ENCODE peak calls at places on chromosomes 2 and 18, in five cellular contexts. A, H, B, M and G are unnamed samples.

GRCh38 chr2:156340818-156341481 is 8.4 kb upstream of the NR4A2 start:
- DNase-seq in H (peak), A (peak), B (no peak), M (peak), G (no peak)

GRCh38 chr2:209316141-209316540 is 107.7 kb upstream of the MAP2 start:
- DNase-seq in B (no peak), A (no peak), M (no peak), H (no peak), G (no peak)

GRCh38 chr2:70596739-70597138 is 43.1 kb upstream of the TGFA start:
- DNase-seq in M (peak), B (no peak), H (no peak), A (no peak), G (no peak)

GRCh38 chr2:71796174-71796592 is 342.8 kb downstream of the DYSF start:
- DNase-seq in H (no peak), M (no peak), B (no peak), A (peak), G (peak)

GRCh38 chr2:19878268-19879046 is 23.3 kb downstream of the TTC32 start:
- DNase-seq in H (no peak), B (no peak), A (no peak), M (no peak), G (no peak)

GRCh38 chr18:68467966-68468365 is 246.9 kb downstream of the TMX3 start:
- DNase-seq in B (no peak), M (no peak), H (no peak), A (no peak), G (no peak)

GRCh38 chr2:58638256-58638795 is 397.2 kb upstream of the FANCL start:
- DNase-seq in A (no peak), H (no peak), M (no peak), B (no peak), G (no peak)

GRCh38 chr2:127695491-127696472 is 5.5 kb upstream of the SFT2D3 start:
- DNase-seq in H (peak), M (peak), A (peak), B (peak), G (no peak)

GRCh38 chr2:28071221-28071620 is 180.7 kb downstream of the BABAM2 start:
- DNase-seq in H (no peak), M (no peak), B (no peak), A (no peak), G (no peak)

GRCh38 chr18:79873449-79874110 is 75.8 kb downstream of the KCNG2 start:
- DNase-seq in B (no peak), H (no peak), A (no peak), M (no peak), G (peak)

GRCh38 chr18:22344908-22345670 is 72.6 kb downstream of the CTAGE1 start:
- DNase-seq in A (no peak), B (no peak), H (no peak), M (peak), G (no peak)

GRCh38 chr2:54741250-54741649 is 17.8 kb downstream of the EML6 start:
- DNase-seq in M (no peak), A (peak), B (no peak), H (no peak), G (no peak)

GRCh38 chr2:104664672-104665071 is 189.2 kb upstream of the POU3F3 start:
- DNase-seq in B (no peak), H (no peak), M (no peak), A (no peak), G (no peak)

GRCh38 chr2:11175293-11175795 is 20.1 kb downstream of the SLC66A3 start:
- DNase-seq in A (peak), M (peak), H (no peak), B (no peak), G (peak)

GRCh38 chr18:53629356-53629755 is 595.1 kb downstream of the MBD2 start:
- DNase-seq in M (no peak), B (no peak), A (no peak), H (no peak), G (no peak)

GRCh38 chr2:26412091-26412673 is 10.5 kb downstream of the DRC1 start:
- DNase-seq in B (no peak), M (peak), H (peak), A (no peak), G (no peak)

GRCh38 chr2:216134958-216135541 is 25.9 kb downstream of the XRCC5 start:
- DNase-seq in H (no peak), M (no peak), A (no peak), B (no peak), G (no peak)

GRCh38 chr2:69453475-69454129 is 16.4 kb upstream of the NFU1 start:
- DNase-seq in A (no peak), H (no peak), B (no peak), M (no peak), G (no peak)

GRCh38 chr2:231360401-231360800 is 35.1 kb upstream of the B3GNT7 start:
- DNase-seq in B (no peak), A (no peak), M (no peak), H (no peak), G (no peak)

GRCh38 chr18:49023938-49024341 is 73.2 kb upstream of the SMAD7 start:
- DNase-seq in M (no peak), H (no peak), A (no peak), B (no peak), G (peak)

GRCh38 chr2:53867169-53867568 is 7.4 kb upstream of the GPR75 start:
- DNase-seq in A (no peak), H (no peak), M (no peak), B (no peak), G (no peak)

GRCh38 chr2:77479895-77480294 is 42.3 kb downstream of the LRRTM4 start:
- DNase-seq in B (no peak), M (no peak), A (no peak), H (no peak), G (no peak)

GRCh38 chr2:51293566-51294200 is 261.8 kb upstream of the NRXN1 start:
- DNase-seq in A (no peak), H (no peak), B (no peak), M (no peak), G (no peak)

GRCh38 chr2:29726976-29727375 is 194.4 kb downstream of the ALK start:
- DNase-seq in A (no peak), H (no peak), B (no peak), M (no peak), G (no peak)
- TF ChIP-seq POLR2A in A (no peak), H (no peak), B (no peak), M (no peak), G (no peak)

GRCh38 chr2:235418918-235419317 is 74.9 kb upstream of the AGAP1 start:
- DNase-seq in A (no peak), H (no peak), M (no peak), B (no peak), G (no peak)

GRCh38 chr2:235419996-235420395 is 73.8 kb upstream of the AGAP1 start:
- DNase-seq in M (no peak), A (no peak), B (no peak), H (no peak), G (no peak)

GRCh38 chr2:235416816-235417499 is 76.9 kb upstream of the AGAP1 start:
- DNase-seq in A (peak), H (peak), M (no peak), B (no peak), G (no peak)

GRCh38 chr2:235421618-235422017 is 72.2 kb upstream of the AGAP1 start:
- DNase-seq in H (no peak), B (no peak), M (no peak), A (no peak), G (no peak)
- H3K4me3 ChIP-seq in H (no peak), B (no peak), M (no peak), A (no peak), G (no peak)

GRCh38 chr2:134379722-134380121 is 125.8 kb downstream of the MGAT5 start:
- DNase-seq in H (no peak), B (no peak), A (no peak), M (no peak), G (no peak)

GRCh38 chr2:134377730-134378129 is 123.9 kb downstream of the MGAT5 start:
- DNase-seq in M (no peak), A (no peak), B (no peak), H (no peak), G (no peak)

GRCh38 chr2:134379293-134379692 is 125.4 kb downstream of the MGAT5 start:
- DNase-seq in A (peak), H (no peak), M (no peak), B (no peak), G (no peak)

GRCh38 chr2:134372611-134373131 is 118.8 kb downstream of the MGAT5 start:
- DNase-seq in H (no peak), B (no peak), A (peak), M (no peak), G (no peak)

DNA sequence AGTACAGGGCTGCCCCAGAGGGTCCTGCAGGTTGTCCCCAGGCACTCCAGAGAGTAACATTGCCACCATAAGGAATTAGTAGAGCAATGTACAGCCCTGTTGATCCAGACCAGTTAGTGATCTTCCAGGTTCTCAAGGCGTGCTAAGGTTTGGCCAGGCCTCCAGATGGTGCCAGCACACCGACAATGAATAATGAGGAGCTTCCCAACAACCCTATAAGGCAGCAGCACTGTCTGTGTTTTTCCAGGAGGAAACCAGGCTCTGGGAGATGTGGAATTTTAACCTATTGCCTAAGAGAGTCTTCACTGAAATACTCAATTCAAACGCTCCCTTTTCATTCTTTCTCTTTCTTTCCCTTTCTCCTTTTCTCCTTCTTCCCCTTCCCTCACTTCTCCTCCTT is 122.1 kb downstream of the MGAT5 start:
- DNase-seq in A (peak), H (peak), B (peak), M (no peak), G (no peak)
- TF ChIP-seq CTCF in A (peak), H (no peak), B (peak), M (no peak), G (no peak)

DNA sequence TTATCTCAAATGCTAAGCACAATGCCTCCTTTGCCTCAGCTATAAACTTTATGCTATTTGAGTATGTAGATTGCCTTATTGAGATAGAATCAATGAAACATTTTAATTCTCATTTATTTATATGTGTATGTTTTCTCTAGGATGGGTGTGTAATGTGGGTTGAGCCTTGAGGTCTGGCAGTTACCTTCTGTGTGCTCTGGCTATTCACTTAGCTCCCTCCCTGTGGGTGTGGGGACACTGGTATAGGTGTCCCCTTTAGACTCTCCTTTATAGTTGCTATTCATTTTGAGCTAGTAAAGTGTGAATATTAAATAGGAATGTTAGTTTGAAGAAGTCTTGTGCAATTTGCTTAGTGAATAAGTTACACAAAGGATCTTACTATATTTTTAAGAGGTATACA is 1.8 kb downstream of the SLC9A4 start:
- DNase-seq in H (no peak), A (no peak), M (no peak), B (no peak), G (no peak)
- TF ChIP-seq POLR2A in H (no peak), A (no peak), M (no peak), B (no peak), G (no peak)

DNA sequence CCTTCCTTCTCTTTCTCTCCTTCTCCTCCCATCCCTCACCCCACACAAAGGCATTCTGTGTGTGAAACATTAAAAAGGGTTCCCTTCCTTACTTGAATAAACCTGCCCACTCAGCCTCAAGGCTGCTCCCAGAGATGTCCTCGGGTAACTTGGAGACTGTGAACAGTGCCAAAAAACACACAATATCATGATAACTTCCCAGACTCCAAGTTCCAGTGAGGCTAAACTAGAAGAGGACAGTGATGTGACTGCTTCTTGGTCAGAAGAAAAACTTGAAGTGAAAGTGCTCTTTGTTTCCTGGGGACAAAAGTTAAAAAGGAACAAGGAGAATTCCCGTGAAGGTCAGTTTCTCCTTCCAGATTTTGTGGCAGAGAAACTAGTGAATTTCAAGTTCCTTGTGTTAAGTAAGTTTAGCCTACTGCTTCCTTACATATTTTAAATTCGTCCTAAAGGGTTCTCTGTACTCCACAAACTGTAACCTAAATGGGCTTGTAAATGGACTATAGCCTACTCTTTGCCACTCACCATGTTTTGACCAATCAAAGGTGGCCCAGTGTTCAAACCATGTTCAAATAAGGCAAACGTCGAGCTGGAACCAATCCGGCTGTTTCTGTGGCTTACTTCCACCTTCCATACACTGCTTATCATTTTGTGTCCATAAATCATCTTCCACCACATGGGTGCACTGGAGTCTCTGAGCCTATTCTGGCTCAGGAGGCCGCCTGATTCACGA is 20.5 kb downstream of the TPRKB start:
- DNase-seq in A (peak), B (no peak), M (no peak), H (peak), G (no peak)
- H3K4me3 ChIP-seq in A (no peak), B (no peak), M (no peak), H (no peak), G (no peak)

GRCh38 chr2:64654993-64655666 is 1.4 kb upstream of the SERTAD2 start:
- DNase-seq in M (peak), A (no peak), H (peak), B (no peak), G (no peak)
- TF ChIP-seq CTCF in M (peak), A (peak), H (peak), B (no peak), G (no peak)

GRCh38 chr2:101151141-101151858 is at the start of gene TBC1D8:
- DNase-seq in A (peak), B (peak), M (peak), H (peak), G (peak)
- TF ChIP-seq POLR2A in A (no peak), B (peak), M (peak), H (peak), G (no peak)

GRCh38 chr2:139411236-139411635 is 631.0 kb upstream of the NXPH2 start:
- DNase-seq in M (peak), A (no peak), B (no peak), H (no peak), G (no peak)
- H3K4me3 ChIP-seq in M (no peak), A (no peak), B (no peak), H (no peak), G (no peak)